ENCODE peak calls at places on chromosomes 12 and 14, in ten cellular contexts. S is Ammon's horn; F is cerebellar cortex; Y is DMS79; D is LNCaP clone FGC; A is stimulated activated CD4-positive, alpha-beta T cell treated with anti-CD3 and anti-CD28 coated beads, Interleukin-2, amount 100 ng/mL, for 48 hours; M is IMR-90; W is T-helper 1 cell; J is heart left ventricle; H is CD4-positive, alpha-beta T cell. G is an unnamed sample.
A peak's percentile ranks its signal among the peaks of the same experiment; 100 is the strongest.

GRCh38 chr12:31783996-31784645 is 55.3 kb upstream of the AMN1 start:
- DNase-seq in S (no peak), F (no peak), Y (no peak), D (no peak), A (no peak), M (no peak), W (no peak), J (no peak), H (no peak), G (no peak)

GRCh38 chr12:88451254-88451653 is 129.0 kb downstream of the KITLG start:
- DNase-seq in S (no peak), F (no peak), Y (no peak), D (no peak), A (no peak), M (no peak), W (no peak), J (no peak), H (no peak), G (no peak)

GRCh38 chr14:49966304-49966809 is 73.5 kb downstream of the ARF6 start:
- DNase-seq in S (no peak), F (no peak), Y (no peak), D (no peak), A (no peak), M (no peak), W (no peak), J (no peak), H (no peak), G (no peak)

GRCh38 chr14:100671906-100672305 is 54.8 kb upstream of the DLK1 start:
- DNase-seq in S (no peak), F (no peak), Y (no peak), D (no peak), A (no peak), M (no peak), W (no peak), J (no peak), H (no peak), G (no peak)

GRCh38 chr14:92613681-92614260 is 100.2 kb downstream of the RIN3 start:
- DNase-seq in S (no peak), F (no peak), Y (no peak), D (no peak), A (no peak), M (no peak), W (no peak), J (no peak), H (no peak), G (no peak)

GRCh38 chr12:121796855-121797751 is 3.6 kb upstream of the RHOF start:
- DNase-seq in S (peak; percentile 89), F (peak; percentile 83), Y (peak; percentile 50), D (peak; percentile 90), A (no peak), M (peak; percentile 83), W (no peak), J (peak; percentile 93), H (no peak), G (peak; percentile 85)

GRCh38 chr14:31024577-31025334 is 693 bp upstream of the AP4S1 start:
- DNase-seq in S (no peak), F (no peak), Y (no peak), D (no peak), A (no peak), M (peak; percentile 41), W (no peak), J (no peak), H (no peak), G (no peak)

GRCh38 chr12:50778663-50779590 is 15.0 kb downstream of the ATF1 start:
- DNase-seq in S (no peak), F (no peak), Y (no peak), D (no peak), A (no peak), M (no peak), W (no peak), J (no peak), H (no peak), G (no peak)

GRCh38 chr12:54933381-54933780 is 51.2 kb downstream of the TESPA1 start:
- DNase-seq in S (no peak), F (no peak), Y (no peak), D (no peak), A (no peak), M (peak; percentile 20), W (no peak), J (no peak), H (no peak), G (no peak)

GRCh38 chr12:128914908-128915563 is 61.8 kb downstream of the GLT1D1 start:
- DNase-seq in S (peak; percentile 65), F (no peak), Y (no peak), D (no peak), A (peak; percentile 5), M (no peak), W (no peak), J (no peak), H (no peak), G (peak; percentile 59)

GRCh38 chr12:98644433-98644711 is 216 bp downstream of the IKBIP start:
- DNase-seq in S (no peak), F (peak; percentile 44), Y (peak; percentile 40), D (no peak), A (no peak), M (no peak), W (no peak), J (no peak), H (no peak), G (peak; percentile 7)

GRCh38 chr14:58430156-58430555 is 2.6 kb downstream of the KIAA0586 start:
- DNase-seq in S (no peak), F (no peak), Y (no peak), D (no peak), A (no peak), M (peak; percentile 82), W (no peak), J (no peak), H (no peak), G (no peak)